ENCODE peak calls at places on chromosomes 5 and 9, in nine cellular contexts. D is GM23248, X is A549, V is aorta, O is stomach, B is heart right ventricle, K is tibial nerve, F is transverse colon, G is left lung. A is an unnamed sample.

GRCh38 chr9:124074746-124075145 is 63.2 kb downstream of the LHX2 start:
- DNase-seq in F (no peak), X (no peak), B (no peak), G (no peak), V (no peak), D (no peak), O (no peak), K (no peak), A (no peak)

GRCh38 chr9:33139421-33140228 is 27.5 kb downstream of the B4GALT1 start:
- DNase-seq in X (no peak), B (peak), K (peak), O (peak), G (peak), D (peak), F (peak), V (peak), A (peak)

GRCh38 chr5:60504342-60504741 is 195.6 kb downstream of the DEPDC1B start:
- DNase-seq in D (no peak), K (no peak), B (no peak), X (no peak), G (no peak), F (no peak), V (no peak), O (no peak), A (no peak)

GRCh38 chr5:58754250-58754649 is 171.4 kb downstream of the RAB3C start:
- DNase-seq in K (no peak), F (no peak), X (no peak), V (no peak), B (no peak), O (no peak), G (no peak), D (no peak), A (no peak)

GRCh38 chr9:93302586-93303257 is 118.8 kb downstream of the WNK2 start:
- DNase-seq in F (peak), K (no peak), O (peak), V (peak), D (peak), B (peak), X (peak), G (peak), A (peak)

GRCh38 chr5:149549461-149550266 is 1.6 kb downstream of the CSNK1A1 start:
- DNase-seq in V (no peak), K (no peak), G (peak), X (peak), F (peak), B (no peak), O (peak), D (peak), A (no peak)

GRCh38 chr5:147788023-147788422 is 5.5 kb upstream of the JAKMIP2 start:
- DNase-seq in K (no peak), G (no peak), F (no peak), O (no peak), B (no peak), X (no peak), D (no peak), V (no peak), A (no peak)

GRCh38 chr5:91361055-91361701 is 21.9 kb downstream of the ARRDC3 start:
- DNase-seq in V (no peak), O (no peak), G (no peak), F (no peak), X (no peak), B (no peak), K (no peak), D (no peak), A (no peak)

GRCh38 chr9:20726144-20726543 is 42.1 kb downstream of the FOCAD start:
- DNase-seq in X (no peak), O (no peak), K (no peak), B (no peak), G (no peak), F (no peak), D (no peak), V (no peak), A (no peak)

GRCh38 chr9:20844916-20845315 is 160.9 kb downstream of the FOCAD start:
- DNase-seq in G (no peak), X (no peak), B (no peak), D (peak), F (no peak), V (no peak), K (no peak), O (no peak), A (no peak)

GRCh38 chr5:97906135-97906534 is 723.1 kb upstream of the RIOK2 start:
- DNase-seq in V (no peak), X (no peak), F (no peak), D (no peak), K (no peak), B (no peak), O (no peak), G (no peak), A (no peak)

GRCh38 chr9:113137196-113138168 is 13.3 kb upstream of the SLC31A2 start:
- DNase-seq in V (no peak), F (no peak), G (no peak), D (no peak), O (peak), K (no peak), B (no peak), X (no peak), A (no peak)

GRCh38 chr5:177404641-177405134 is 4.2 kb upstream of the PFN3 start:
- DNase-seq in O (no peak), B (no peak), V (no peak), F (no peak), G (no peak), K (no peak), X (no peak), D (no peak), A (no peak)

GRCh38 chr9:3151672-3152576 is 308.0 kb upstream of the PUM3 start:
- DNase-seq in F (no peak), K (no peak), B (no peak), O (no peak), V (no peak), X (no peak), G (no peak), D (no peak), A (no peak)

GRCh38 chr9:115998661-115999060 is 154.9 kb upstream of the PAPPA start:
- DNase-seq in V (no peak), F (no peak), D (peak), X (no peak), G (no peak), B (no peak), O (no peak), K (no peak), A (no peak)

GRCh38 chr9:33524431-33524947 is 438 bp downstream of the ANKRD18B start:
- DNase-seq in B (no peak), X (no peak), K (no peak), V (no peak), O (no peak), D (peak), F (no peak), G (no peak), A (no peak)

GRCh38 chr5:113047733-113048652 is 71.4 kb downstream of the DCP2 start:
- DNase-seq in K (no peak), B (no peak), X (no peak), F (no peak), V (peak), G (peak), D (no peak), O (no peak), A (no peak)

GRCh38 chr9:137053944-137054931 is at the start of gene ENTPD2:
- DNase-seq in X (no peak), B (no peak), V (peak), D (no peak), G (no peak), O (peak), F (peak), K (no peak), A (no peak)

GRCh38 chr9:20242767-20243166 is 379.5 kb downstream of the MLLT3 start:
- DNase-seq in K (no peak), X (no peak), B (no peak), O (no peak), D (no peak), V (no peak), F (no peak), G (no peak), A (no peak)

GRCh38 chr5:9409413-9410089 is 136.3 kb downstream of the SEMA5A start:
- DNase-seq in G (no peak), X (no peak), B (no peak), K (no peak), D (no peak), V (no peak), F (no peak), O (no peak), A (no peak)

GRCh38 chr5:143657814-143658395 is 154.1 kb upstream of the HMHB1 start:
- DNase-seq in G (no peak), F (no peak), B (no peak), D (no peak), X (no peak), K (no peak), O (no peak), V (no peak), A (no peak)

GRCh38 chr9:134323741-134324358 is 2.4 kb upstream of the RXRA start:
- DNase-seq in G (peak), F (peak), D (peak), B (peak), K (peak), X (no peak), V (peak), O (peak), A (no peak)

GRCh38 chr9:79012561-79012960 is 559.2 kb upstream of the TLE4 start:
- DNase-seq in B (no peak), G (no peak), V (no peak), K (no peak), O (no peak), F (no peak), D (peak), X (no peak), A (no peak)

GRCh38 chr5:157748740-157749461 is 5.4 kb downstream of the LSM11 start:
- DNase-seq in G (no peak), O (no peak), F (no peak), K (no peak), B (no peak), D (peak), V (no peak), X (no peak), A (peak)

GRCh38 chr9:81588148-81588874 is 101.0 kb downstream of the TLE1 start:
- DNase-seq in X (peak), F (peak), B (no peak), V (peak), O (peak), D (peak), K (no peak), G (peak), A (no peak)

GRCh38 chr9:33329117-33329563 is 38.8 kb downstream of the NFX1 start:
- DNase-seq in K (no peak), X (peak), O (peak), D (peak), B (peak), F (peak), G (peak), V (peak), A (peak)

GRCh38 chr9:92245005-92245797 is 48.3 kb downstream of the IARS1 start:
- DNase-seq in V (no peak), G (no peak), O (no peak), F (no peak), D (peak), B (no peak), X (no peak), K (no peak), A (no peak)

GRCh38 chr9:126588491-126589168 is 25.1 kb upstream of the LMX1B start:
- DNase-seq in O (no peak), G (no peak), B (peak), X (no peak), F (no peak), K (no peak), V (no peak), D (no peak), A (no peak)

GRCh38 chr9:120905794-120906248 is 20.8 kb downstream of the TRAF1 start:
- DNase-seq in X (no peak), V (no peak), F (no peak), D (no peak), K (no peak), B (no peak), O (no peak), G (no peak), A (no peak)

GRCh38 chr5:175521313-175521833 is 43.0 kb downstream of the SFXN1 start:
- DNase-seq in B (no peak), X (no peak), K (no peak), G (no peak), O (no peak), V (no peak), D (no peak), F (no peak), A (no peak)

GRCh38 chr9:304519-305185 is 90.0 kb downstream of the DOCK8 start:
- DNase-seq in F (no peak), X (no peak), B (no peak), K (no peak), D (no peak), O (no peak), G (no peak), V (no peak), A (no peak)

GRCh38 chr5:82058710-82059109 is 86.9 kb downstream of the ATG10 start:
- DNase-seq in K (no peak), V (no peak), O (no peak), F (no peak), X (no peak), B (no peak), G (no peak), D (peak), A (no peak)

GRCh38 chr9:104831681-104832080 is 67.8 kb downstream of the NIPSNAP3B start:
- DNase-seq in G (no peak), D (peak), V (no peak), X (no peak), O (no peak), F (no peak), B (no peak), K (no peak), A (no peak)

GRCh38 chr5:10595678-10596309 is 31.9 kb downstream of the ANKRD33B start:
- DNase-seq in X (peak), V (no peak), B (peak), F (no peak), G (no peak), D (peak), K (no peak), O (no peak), A (peak)

GRCh38 chr9:5510360-5510931 is at the start of gene PDCD1LG2:
- DNase-seq in O (no peak), K (no peak), D (peak), V (no peak), B (no peak), G (no peak), F (no peak), X (no peak), A (no peak)

GRCh38 chr5:1285883-1286291 is 9.0 kb downstream of the TERT start:
- DNase-seq in V (no peak), D (no peak), B (no peak), K (no peak), F (no peak), X (no peak), G (no peak), O (no peak), A (no peak)

GRCh38 chr9:84990850-84991505 is 321.4 kb downstream of the NTRK2 start:
- DNase-seq in G (no peak), V (no peak), B (no peak), F (no peak), X (no peak), O (no peak), K (no peak), D (no peak), A (no peak)

GRCh38 chr5:22938373-22938772 is 85.2 kb upstream of the CDH12 start:
- DNase-seq in B (no peak), G (no peak), O (no peak), K (no peak), D (no peak), F (no peak), V (no peak), X (no peak), A (no peak)

GRCh38 chr5:68250662-68251298 is 35.2 kb downstream of the PIK3R1 start:
- DNase-seq in X (no peak), G (no peak), B (no peak), V (no peak), F (no peak), K (no peak), D (no peak), O (no peak), A (no peak)

GRCh38 chr5:173515526-173515925 is 100.9 kb downstream of the BOD1 start:
- DNase-seq in K (no peak), F (no peak), O (no peak), D (peak), G (no peak), B (no peak), V (no peak), X (no peak), A (no peak)

GRCh38 chr5:173513521-173513991 is 102.9 kb downstream of the BOD1 start:
- DNase-seq in X (no peak), D (peak), V (no peak), F (no peak), G (no peak), B (no peak), K (no peak), O (no peak), A (no peak)

GRCh38 chr5:173517648-173518047 is 98.8 kb downstream of the BOD1 start:
- DNase-seq in G (no peak), D (no peak), X (no peak), V (no peak), F (no peak), K (no peak), B (no peak), O (no peak), A (no peak)

GRCh38 chr5:173512637-173513435 is 103.6 kb downstream of the BOD1 start:
- DNase-seq in X (no peak), B (no peak), F (no peak), V (no peak), D (no peak), G (no peak), K (no peak), O (no peak), A (no peak)

DNA sequence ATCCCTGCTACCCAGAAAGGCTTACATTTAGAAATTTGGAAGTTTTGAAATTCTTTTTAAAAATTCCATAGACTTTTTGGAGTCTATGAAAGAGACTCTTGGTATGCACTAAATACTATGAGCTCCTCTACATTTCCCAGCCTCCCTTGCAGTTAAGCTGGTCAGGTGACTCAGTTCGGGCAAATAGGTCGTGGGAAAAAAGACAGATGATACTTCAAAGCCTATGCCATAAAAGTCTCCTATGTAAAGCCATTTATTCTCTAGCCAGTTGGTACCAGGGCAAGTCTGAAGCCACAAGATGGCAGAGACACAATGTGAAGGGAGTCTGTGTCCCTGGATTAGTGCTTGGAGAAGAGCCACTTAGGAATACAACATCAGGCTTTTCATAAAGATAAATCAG is 101.8 kb downstream of the BOD1 start:
- DNase-seq in V (no peak), X (no peak), O (no peak), G (no peak), K (no peak), D (peak), B (no peak), F (no peak), A (no peak)
- H3K27ac ChIP-seq in V (no peak), X (no peak), O (no peak), G (no peak), K (no peak), D (peak), B (no peak), F (no peak), A (no peak)

GRCh38 chr9:16869140-16869903 is 1.1 kb downstream of the BNC2 start:
- DNase-seq in D (no peak), B (no peak), F (peak), O (no peak), V (no peak), X (no peak), K (no peak), G (no peak), A (peak)
- H3K4me3 ChIP-seq in D (peak), B (peak), F (peak), O (peak), V (peak), X (peak), K (peak), G (peak), A (peak)

GRCh38 chr5:168884040-168884439 is 304.9 kb upstream of the PANK3 start:
- DNase-seq in V (no peak), X (no peak), F (no peak), B (no peak), O (no peak), D (no peak), G (no peak), K (no peak), A (no peak)
- H3K27ac ChIP-seq in V (no peak), X (no peak), F (no peak), B (no peak), O (no peak), D (no peak), G (no peak), K (no peak), A (no peak)

GRCh38 chr5:173671121-173671949 is 54.9 kb upstream of the BOD1 start:
- DNase-seq in O (peak), K (no peak), X (no peak), B (peak), V (peak), D (peak), F (peak), G (peak), A (peak)
- H3K4me3 ChIP-seq in O (no peak), K (no peak), X (no peak), B (no peak), V (no peak), D (peak), F (no peak), G (no peak), A (no peak)

GRCh38 chr9:37429441-37430285 is 7.2 kb downstream of the GRHPR start:
- DNase-seq in F (no peak), X (no peak), D (no peak), K (no peak), G (no peak), B (no peak), V (no peak), O (no peak), A (no peak)
- H3K27ac ChIP-seq in F (no peak), X (no peak), D (no peak), K (peak), G (no peak), B (no peak), V (no peak), O (no peak), A (no peak)

GRCh38 chr9:128286435-128286834 is 10.4 kb downstream of the SWI5 start:
- DNase-seq in K (no peak), V (no peak), B (peak), O (no peak), G (no peak), D (peak), X (no peak), F (no peak), A (no peak)
- H3K4me3 ChIP-seq in K (no peak), V (no peak), B (no peak), O (no peak), G (no peak), D (no peak), X (no peak), F (no peak), A (no peak)